ENCODE peak calls at places on chromosome 12, in seven cellular contexts. One of them, this sample, is unnamed.

GRCh38 chr12:6282453-6282840 is 28.0 kb upstream of the PLEKHG6 start:
- DNase-seq in fibroblast of lung: no peak
- DNase-seq in cardiac fibroblast: no peak
- DNase-seq in H7: no peak
- DNase-seq in pancreas: no peak
- DNase-seq in right cardiac atrium: no peak
- DNase-seq in fibroblast of the aortic adventitia: no peak
- DNase-seq in this sample: no peak

GRCh38 chr12:76866726-76867125 is 12.1 kb downstream of the CSRP2 start:
- DNase-seq in cardiac fibroblast: no peak
- DNase-seq in right cardiac atrium: no peak
- DNase-seq in pancreas: no peak
- DNase-seq in fibroblast of the aortic adventitia: peak
- DNase-seq in H7: no peak
- DNase-seq in fibroblast of lung: peak
- DNase-seq in this sample: no peak

GRCh38 chr12:104662908-104663307 is 206.2 kb downstream of the CHST11 start:
- DNase-seq in H7: no peak
- DNase-seq in fibroblast of lung: no peak
- DNase-seq in fibroblast of the aortic adventitia: no peak
- DNase-seq in cardiac fibroblast: no peak
- DNase-seq in right cardiac atrium: no peak
- DNase-seq in pancreas: no peak
- DNase-seq in this sample: no peak

GRCh38 chr12:124556896-124557501 is 10.4 kb downstream of the NCOR2 start:
- DNase-seq in right cardiac atrium: no peak
- DNase-seq in pancreas: no peak
- DNase-seq in fibroblast of the aortic adventitia: no peak
- DNase-seq in H7: peak
- DNase-seq in fibroblast of lung: no peak
- DNase-seq in cardiac fibroblast: no peak
- DNase-seq in this sample: no peak

GRCh38 chr12:8697120-8697475 is 693 bp upstream of the RIMKLB start:
- DNase-seq in fibroblast of lung: peak
- DNase-seq in pancreas: no peak
- DNase-seq in fibroblast of the aortic adventitia: peak
- DNase-seq in right cardiac atrium: no peak
- DNase-seq in cardiac fibroblast: peak
- DNase-seq in H7: no peak
- DNase-seq in this sample: no peak

GRCh38 chr12:21906919-21907642 is 34.1 kb downstream of the ABCC9 start:
- DNase-seq in fibroblast of the aortic adventitia: peak
- DNase-seq in fibroblast of lung: peak
- DNase-seq in pancreas: no peak
- DNase-seq in cardiac fibroblast: no peak
- DNase-seq in H7: no peak
- DNase-seq in right cardiac atrium: no peak
- DNase-seq in this sample: no peak

GRCh38 chr12:113392988-113393579 is 10.6 kb downstream of the SDS start:
- DNase-seq in cardiac fibroblast: peak
- DNase-seq in fibroblast of lung: peak
- DNase-seq in right cardiac atrium: peak
- DNase-seq in H7: peak
- DNase-seq in pancreas: no peak
- DNase-seq in fibroblast of the aortic adventitia: peak
- DNase-seq in this sample: no peak

GRCh38 chr12:61923152-61923551 is 337.1 kb upstream of the USP15 start:
- DNase-seq in fibroblast of lung: no peak
- DNase-seq in fibroblast of the aortic adventitia: no peak
- DNase-seq in pancreas: no peak
- DNase-seq in right cardiac atrium: no peak
- DNase-seq in cardiac fibroblast: no peak
- DNase-seq in H7: no peak
- DNase-seq in this sample: no peak

GRCh38 chr12:12946686-12947355 is 5.1 kb downstream of the GPRC5D start:
- DNase-seq in pancreas: no peak
- DNase-seq in H7: no peak
- DNase-seq in fibroblast of the aortic adventitia: no peak
- DNase-seq in fibroblast of lung: no peak
- DNase-seq in cardiac fibroblast: no peak
- DNase-seq in right cardiac atrium: no peak
- DNase-seq in this sample: no peak

GRCh38 chr12:27163894-27164293 is 80.2 kb upstream of the STK38L start:
- DNase-seq in right cardiac atrium: no peak
- DNase-seq in H7: no peak
- DNase-seq in pancreas: no peak
- DNase-seq in cardiac fibroblast: no peak
- DNase-seq in fibroblast of lung: no peak
- DNase-seq in fibroblast of the aortic adventitia: no peak
- DNase-seq in this sample: no peak

GRCh38 chr12:79262938-79263337 is 398.4 kb downstream of the SYT1 start:
- DNase-seq in right cardiac atrium: no peak
- DNase-seq in fibroblast of lung: peak
- DNase-seq in pancreas: no peak
- DNase-seq in fibroblast of the aortic adventitia: peak
- DNase-seq in cardiac fibroblast: no peak
- DNase-seq in H7: no peak
- DNase-seq in this sample: no peak

GRCh38 chr12:116559080-116559329 is 176 bp upstream of the MAP1LC3B2 start:
- DNase-seq in fibroblast of lung: no peak
- DNase-seq in fibroblast of the aortic adventitia: no peak
- DNase-seq in right cardiac atrium: no peak
- DNase-seq in H7: no peak
- DNase-seq in cardiac fibroblast: no peak
- DNase-seq in pancreas: no peak
- DNase-seq in this sample: no peak

GRCh38 chr12:62435337-62436163 is 31.1 kb upstream of the MON2 start:
- DNase-seq in fibroblast of lung: peak
- DNase-seq in fibroblast of the aortic adventitia: peak
- DNase-seq in right cardiac atrium: peak
- DNase-seq in cardiac fibroblast: peak
- DNase-seq in H7: peak
- DNase-seq in pancreas: peak
- DNase-seq in this sample: peak

GRCh38 chr12:88737838-88738472 is 157.7 kb upstream of the KITLG start:
- DNase-seq in fibroblast of lung: no peak
- DNase-seq in cardiac fibroblast: no peak
- DNase-seq in pancreas: no peak
- DNase-seq in fibroblast of the aortic adventitia: no peak
- DNase-seq in right cardiac atrium: no peak
- DNase-seq in H7: no peak
- DNase-seq in this sample: no peak

GRCh38 chr12:97745406-97746101 is 282.9 kb downstream of the RMST start:
- DNase-seq in fibroblast of the aortic adventitia: no peak
- DNase-seq in cardiac fibroblast: no peak
- DNase-seq in H7: no peak
- DNase-seq in pancreas: no peak
- DNase-seq in fibroblast of lung: peak
- DNase-seq in right cardiac atrium: no peak
- DNase-seq in this sample: no peak

GRCh38 chr12:31874961-31875608 is 84.1 kb upstream of the RESF1 start:
- DNase-seq in H7: peak
- DNase-seq in right cardiac atrium: peak
- DNase-seq in cardiac fibroblast: peak
- DNase-seq in pancreas: no peak
- DNase-seq in fibroblast of the aortic adventitia: peak
- DNase-seq in fibroblast of lung: peak
- DNase-seq in this sample: peak

GRCh38 chr12:94377599-94377998 is 82.1 kb downstream of the CEP83 start:
- DNase-seq in fibroblast of lung: no peak
- DNase-seq in cardiac fibroblast: no peak
- DNase-seq in pancreas: no peak
- DNase-seq in H7: no peak
- DNase-seq in right cardiac atrium: no peak
- DNase-seq in fibroblast of the aortic adventitia: no peak
- DNase-seq in this sample: no peak

GRCh38 chr12:94180558-94181296 is 32.4 kb downstream of the PLXNC1 start:
- DNase-seq in fibroblast of lung: peak
- DNase-seq in cardiac fibroblast: no peak
- DNase-seq in right cardiac atrium: no peak
- DNase-seq in H7: no peak
- DNase-seq in pancreas: no peak
- DNase-seq in fibroblast of the aortic adventitia: no peak
- DNase-seq in this sample: no peak

GRCh38 chr12:76757694-76758093 is 6.2 kb upstream of the ZDHHC17 start:
- DNase-seq in cardiac fibroblast: no peak
- DNase-seq in right cardiac atrium: no peak
- DNase-seq in fibroblast of lung: peak
- DNase-seq in pancreas: no peak
- DNase-seq in H7: no peak
- DNase-seq in fibroblast of the aortic adventitia: no peak
- DNase-seq in this sample: no peak

GRCh38 chr12:88559199-88559598 is 21.1 kb downstream of the KITLG start:
- DNase-seq in cardiac fibroblast: no peak
- DNase-seq in fibroblast of the aortic adventitia: no peak
- DNase-seq in H7: no peak
- DNase-seq in fibroblast of lung: no peak
- DNase-seq in pancreas: no peak
- DNase-seq in right cardiac atrium: no peak
- DNase-seq in this sample: no peak

GRCh38 chr12:57579011-57579410 is 12.0 kb upstream of the PIP4K2C start:
- DNase-seq in pancreas: no peak
- DNase-seq in fibroblast of the aortic adventitia: no peak
- DNase-seq in cardiac fibroblast: no peak
- DNase-seq in right cardiac atrium: no peak
- DNase-seq in H7: no peak
- DNase-seq in fibroblast of lung: peak
- DNase-seq in this sample: no peak

GRCh38 chr12:85971800-85972199 is 97.7 kb downstream of the NTS start:
- DNase-seq in pancreas: no peak
- DNase-seq in fibroblast of the aortic adventitia: peak
- DNase-seq in fibroblast of lung: no peak
- DNase-seq in right cardiac atrium: no peak
- DNase-seq in H7: no peak
- DNase-seq in cardiac fibroblast: no peak
- DNase-seq in this sample: no peak

GRCh38 chr12:52022841-52023181 is 16.1 kb downstream of the TAMALIN start:
- DNase-seq in right cardiac atrium: no peak
- DNase-seq in fibroblast of the aortic adventitia: no peak
- DNase-seq in fibroblast of lung: no peak
- DNase-seq in cardiac fibroblast: no peak
- DNase-seq in H7: peak
- DNase-seq in pancreas: no peak
- DNase-seq in this sample: no peak

GRCh38 chr12:116287850-116288301 is 10.4 kb upstream of the MED13L start:
- DNase-seq in pancreas: no peak
- DNase-seq in fibroblast of the aortic adventitia: no peak
- DNase-seq in fibroblast of lung: no peak
- DNase-seq in cardiac fibroblast: no peak
- DNase-seq in right cardiac atrium: no peak
- DNase-seq in H7: no peak
- DNase-seq in this sample: no peak

GRCh38 chr12:128643106-128643651 is 180.6 kb downstream of the SLC15A4 start:
- DNase-seq in fibroblast of lung: no peak
- DNase-seq in H7: no peak
- DNase-seq in fibroblast of the aortic adventitia: no peak
- DNase-seq in cardiac fibroblast: no peak
- DNase-seq in pancreas: no peak
- DNase-seq in right cardiac atrium: no peak
- DNase-seq in this sample: no peak
- H3K4me3 ChIP-seq in fibroblast of lung: no peak
- H3K4me3 ChIP-seq in H7: no peak
- H3K4me3 ChIP-seq in fibroblast of the aortic adventitia: no peak
- H3K4me3 ChIP-seq in cardiac fibroblast: no peak
- H3K4me3 ChIP-seq in pancreas: no peak
- H3K4me3 ChIP-seq in right cardiac atrium: no peak
- H3K4me3 ChIP-seq in this sample: no peak

DNA sequence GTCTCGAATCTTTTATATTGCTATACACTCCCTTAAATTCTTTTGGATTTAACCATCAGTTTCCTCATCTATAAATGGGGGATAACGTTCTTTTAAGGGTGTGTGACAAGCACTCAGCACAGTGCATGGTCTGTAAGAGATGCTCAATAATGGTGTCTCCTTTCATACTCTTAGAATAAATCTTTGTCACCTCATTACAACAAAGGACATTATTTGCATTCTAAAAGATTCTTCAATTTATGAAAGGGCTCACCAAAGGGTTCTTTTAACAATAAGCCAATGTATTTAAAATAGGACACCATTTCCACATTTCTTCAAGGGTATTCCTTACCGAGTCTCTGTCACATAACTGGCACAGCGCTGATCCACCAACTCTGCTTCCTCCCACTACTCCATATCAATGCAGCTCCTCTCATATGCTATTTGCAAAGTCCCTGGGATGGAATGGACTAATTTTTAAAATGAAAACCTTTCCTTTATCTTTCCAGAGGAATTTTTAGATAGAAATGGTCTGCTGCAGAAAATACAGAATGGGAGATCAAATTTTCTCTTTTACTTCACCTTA is 29.2 kb upstream of the RIC8B start:
- DNase-seq in pancreas: no peak
- DNase-seq in cardiac fibroblast: no peak
- DNase-seq in fibroblast of the aortic adventitia: no peak
- DNase-seq in H7: no peak
- DNase-seq in fibroblast of lung: no peak
- DNase-seq in right cardiac atrium: no peak
- DNase-seq in this sample: no peak
- H3K4me3 ChIP-seq in pancreas: no peak
- H3K4me3 ChIP-seq in cardiac fibroblast: no peak
- H3K4me3 ChIP-seq in fibroblast of the aortic adventitia: no peak
- H3K4me3 ChIP-seq in H7: no peak
- H3K4me3 ChIP-seq in fibroblast of lung: no peak
- H3K4me3 ChIP-seq in right cardiac atrium: no peak
- H3K4me3 ChIP-seq in this sample: no peak

DNA sequence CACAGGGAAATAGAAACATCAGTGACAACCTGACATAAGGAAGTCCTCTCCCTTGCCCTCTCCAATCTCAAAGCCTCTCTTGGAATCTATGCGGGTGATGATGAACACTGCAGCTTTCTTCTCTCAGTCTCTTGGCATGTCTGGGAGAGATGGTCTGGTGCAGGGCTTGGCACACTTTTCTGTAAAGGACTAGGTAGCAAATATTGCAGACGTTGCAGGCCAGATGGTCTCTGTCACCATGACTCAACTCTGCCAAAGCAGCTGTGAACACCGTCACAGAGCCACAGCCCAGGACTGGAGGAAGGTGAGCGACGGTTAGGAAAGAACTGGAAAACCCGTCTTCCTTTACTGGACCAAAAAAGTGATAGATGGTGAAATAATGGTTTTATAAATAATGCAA is 591.0 kb upstream of the TMEM132C start:
- DNase-seq in fibroblast of the aortic adventitia: no peak
- DNase-seq in pancreas: no peak
- DNase-seq in H7: no peak
- DNase-seq in cardiac fibroblast: no peak
- DNase-seq in right cardiac atrium: no peak
- DNase-seq in fibroblast of lung: peak
- DNase-seq in this sample: no peak
- H3K4me3 ChIP-seq in fibroblast of the aortic adventitia: no peak
- H3K4me3 ChIP-seq in pancreas: no peak
- H3K4me3 ChIP-seq in H7: no peak
- H3K4me3 ChIP-seq in cardiac fibroblast: no peak
- H3K4me3 ChIP-seq in right cardiac atrium: no peak
- H3K4me3 ChIP-seq in fibroblast of lung: no peak
- H3K4me3 ChIP-seq in this sample: no peak

DNA sequence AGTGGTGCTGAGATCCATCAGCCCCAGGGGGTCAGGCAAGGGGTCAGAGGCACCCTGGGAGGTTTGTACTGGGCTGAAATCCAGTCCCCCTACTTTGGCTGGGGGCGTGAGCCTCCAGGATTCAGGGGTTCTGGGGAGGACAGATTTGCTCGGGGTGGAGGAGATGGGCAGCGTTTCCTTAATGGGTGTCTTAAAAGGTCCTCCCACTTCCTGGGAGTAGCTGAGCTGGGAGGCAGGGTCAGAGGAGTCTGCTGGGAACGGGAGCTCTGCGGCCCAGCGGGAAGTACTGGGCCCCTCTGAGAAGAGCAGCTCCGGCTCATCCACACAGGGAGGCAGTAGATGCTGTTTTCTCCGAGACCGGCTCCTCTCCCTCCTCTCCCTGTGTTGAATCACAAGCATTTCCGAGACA is 2.1 kb upstream of the TEX52 start:
- DNase-seq in pancreas: no peak
- DNase-seq in H7: no peak
- DNase-seq in right cardiac atrium: no peak
- DNase-seq in cardiac fibroblast: no peak
- DNase-seq in fibroblast of lung: no peak
- DNase-seq in fibroblast of the aortic adventitia: no peak
- DNase-seq in this sample: peak
- H3K4me3 ChIP-seq in pancreas: no peak
- H3K4me3 ChIP-seq in H7: no peak
- H3K4me3 ChIP-seq in right cardiac atrium: no peak
- H3K4me3 ChIP-seq in cardiac fibroblast: no peak
- H3K4me3 ChIP-seq in fibroblast of lung: no peak
- H3K4me3 ChIP-seq in fibroblast of the aortic adventitia: no peak
- H3K4me3 ChIP-seq in this sample: no peak

This sample was measured in left ventricle myocardium inferior.